ENCODE peak calls at places on chromosomes 6 and 20, in five cellular contexts. L is AG20443, F is nephron progenitor cell, I is IMR-90, U is T-helper 22 cell. A is an unnamed sample.

GRCh38 chr20:62255976-62256375 is 17.7 kb downstream of the OSBPL2 start:
- DNase-seq in I (no peak), F (no peak), U (no peak), L (no peak), A (no peak)

GRCh38 chr20:62367483-62368302 is 581 bp upstream of the LAMA5 start:
- DNase-seq in U (no peak), F (peak), I (no peak), L (no peak), A (no peak)

GRCh38 chr20:61252601-61253263 is 671 bp downstream of the CDH4 start:
- DNase-seq in F (peak), L (peak), U (no peak), I (peak), A (no peak)

GRCh38 chr20:611047-611842 is 1.1 kb upstream of the TCF15 start:
- DNase-seq in F (no peak), U (no peak), I (no peak), L (no peak), A (no peak)

GRCh38 chr20:57223648-57224489 is 42.6 kb downstream of the BMP7 start:
- DNase-seq in I (no peak), L (peak), U (no peak), F (no peak), A (no peak)

GRCh38 chr6:158867381-158868121 is 48.4 kb upstream of the EZR start:
- DNase-seq in L (no peak), F (no peak), I (no peak), U (no peak), A (no peak)

GRCh38 chr20:1868856-1869255 is 26.4 kb upstream of the SIRPA start:
- DNase-seq in L (peak), I (peak), F (no peak), U (no peak), A (no peak)

GRCh38 chr6:75481394-75481793 is 12.2 kb downstream of the FILIP1 start:
- DNase-seq in L (no peak), F (no peak), U (no peak), I (peak), A (no peak)

GRCh38 chr20:57548177-57549058 is 12.5 kb upstream of the PCK1 start:
- DNase-seq in L (no peak), F (no peak), U (no peak), I (no peak), A (no peak)

A was measured in pulmonary artery endothelial cell.